ENCODE peak calls at places on chromosomes 16 and 17, in four cellular contexts. One of them, this sample, is unnamed.
A peak's percentile ranks its signal among the peaks of the same experiment; 100 is the strongest.

GRCh38 chr16:48676836-48677235 is 66.9 kb upstream of the N4BP1 start:
- DNase-seq in CD4-positive, alpha-beta memory T cell: no peak
- DNase-seq in IMR-90: peak; percentile 50
- DNase-seq in lower lobe of right lung: no peak
- DNase-seq in this sample: no peak

GRCh38 chr17:14690704-14691103 is 389.8 kb downstream of the HS3ST3B1 start:
- DNase-seq in lower lobe of right lung: no peak
- DNase-seq in IMR-90: no peak
- DNase-seq in CD4-positive, alpha-beta memory T cell: no peak
- DNase-seq in this sample: no peak

GRCh38 chr17:6346387-6346786 is 88.5 kb downstream of the AIPL1 start:
- DNase-seq in IMR-90: no peak
- DNase-seq in lower lobe of right lung: no peak
- DNase-seq in CD4-positive, alpha-beta memory T cell: no peak
- DNase-seq in this sample: no peak

GRCh38 chr16:52466998-52467397 is 79.9 kb downstream of the TOX3 start:
- DNase-seq in CD4-positive, alpha-beta memory T cell: no peak
- DNase-seq in lower lobe of right lung: no peak
- DNase-seq in IMR-90: no peak
- DNase-seq in this sample: no peak

GRCh38 chr17:16988749-16989229 is 16.9 kb upstream of the TNFRSF13B start:
- DNase-seq in CD4-positive, alpha-beta memory T cell: no peak
- DNase-seq in lower lobe of right lung: no peak
- DNase-seq in IMR-90: no peak
- DNase-seq in this sample: no peak

GRCh38 chr16:72371307-72372081 is 199.5 kb upstream of the PMFBP1 start:
- DNase-seq in IMR-90: peak; percentile 25
- DNase-seq in lower lobe of right lung: no peak
- DNase-seq in CD4-positive, alpha-beta memory T cell: no peak
- DNase-seq in this sample: no peak

GRCh38 chr16:76081936-76082335 is 195.3 kb upstream of the CNTNAP4 start:
- DNase-seq in CD4-positive, alpha-beta memory T cell: no peak
- DNase-seq in lower lobe of right lung: no peak
- DNase-seq in IMR-90: no peak
- DNase-seq in this sample: no peak

GRCh38 chr17:8855477-8856204 is 11.8 kb downstream of the PIK3R6 start:
- DNase-seq in lower lobe of right lung: no peak
- DNase-seq in CD4-positive, alpha-beta memory T cell: no peak
- DNase-seq in IMR-90: no peak
- DNase-seq in this sample: no peak

GRCh38 chr17:50424246-50425000 is 1.6 kb upstream of the ACSF2 start:
- DNase-seq in IMR-90: no peak
- DNase-seq in lower lobe of right lung: no peak
- DNase-seq in CD4-positive, alpha-beta memory T cell: no peak
- DNase-seq in this sample: no peak

GRCh38 chr17:77817953-77818352 is 140.6 kb upstream of the TNRC6C start:
- DNase-seq in lower lobe of right lung: no peak
- DNase-seq in CD4-positive, alpha-beta memory T cell: no peak
- DNase-seq in IMR-90: no peak
- DNase-seq in this sample: no peak

GRCh38 chr16:19559242-19559910 is 3.9 kb downstream of the VPS35L start:
- DNase-seq in CD4-positive, alpha-beta memory T cell: peak; percentile 52
- DNase-seq in lower lobe of right lung: no peak
- DNase-seq in IMR-90: peak; percentile 69
- DNase-seq in this sample: peak; percentile 37

GRCh38 chr17:3893003-3893719 is at the start of gene CAMKK1:
- DNase-seq in lower lobe of right lung: peak; percentile 94
- DNase-seq in IMR-90: peak; percentile 72
- DNase-seq in CD4-positive, alpha-beta memory T cell: peak; percentile 86
- DNase-seq in this sample: peak; percentile 88

GRCh38 chr16:27179500-27180072 is 23.7 kb upstream of the KDM8 start:
- DNase-seq in IMR-90: peak; percentile 47
- DNase-seq in CD4-positive, alpha-beta memory T cell: peak; percentile 85
- DNase-seq in lower lobe of right lung: peak; percentile 91
- DNase-seq in this sample: peak; percentile 94

GRCh38 chr17:49819651-49820050 is 28.2 kb downstream of the TAC4 start:
- DNase-seq in lower lobe of right lung: no peak
- DNase-seq in CD4-positive, alpha-beta memory T cell: no peak
- DNase-seq in IMR-90: no peak
- DNase-seq in this sample: no peak

GRCh38 chr17:6577686-6578263 is 21.4 kb upstream of the PITPNM3 start:
- DNase-seq in lower lobe of right lung: no peak
- DNase-seq in IMR-90: no peak
- DNase-seq in CD4-positive, alpha-beta memory T cell: no peak
- DNase-seq in this sample: no peak

GRCh38 chr17:4004517-4005295 is 40.5 kb upstream of the ATP2A3 start:
- DNase-seq in CD4-positive, alpha-beta memory T cell: peak; percentile 52
- DNase-seq in IMR-90: no peak
- DNase-seq in lower lobe of right lung: peak; percentile 78
- DNase-seq in this sample: peak; percentile 48

GRCh38 chr16:74439685-74440084 is 18.4 kb upstream of the CLEC18B start:
- DNase-seq in lower lobe of right lung: no peak
- DNase-seq in CD4-positive, alpha-beta memory T cell: no peak
- DNase-seq in IMR-90: no peak
- DNase-seq in this sample: no peak

GRCh38 chr17:21379080-21379711 is 3.0 kb downstream of the KCNJ12 start:
- DNase-seq in IMR-90: no peak
- DNase-seq in lower lobe of right lung: no peak
- DNase-seq in CD4-positive, alpha-beta memory T cell: no peak
- DNase-seq in this sample: no peak

GRCh38 chr17:40532520-40533253 is 31.3 kb upstream of the TNS4 start:
- DNase-seq in CD4-positive, alpha-beta memory T cell: no peak
- DNase-seq in lower lobe of right lung: no peak
- DNase-seq in IMR-90: peak; percentile 37
- DNase-seq in this sample: no peak

DNA sequence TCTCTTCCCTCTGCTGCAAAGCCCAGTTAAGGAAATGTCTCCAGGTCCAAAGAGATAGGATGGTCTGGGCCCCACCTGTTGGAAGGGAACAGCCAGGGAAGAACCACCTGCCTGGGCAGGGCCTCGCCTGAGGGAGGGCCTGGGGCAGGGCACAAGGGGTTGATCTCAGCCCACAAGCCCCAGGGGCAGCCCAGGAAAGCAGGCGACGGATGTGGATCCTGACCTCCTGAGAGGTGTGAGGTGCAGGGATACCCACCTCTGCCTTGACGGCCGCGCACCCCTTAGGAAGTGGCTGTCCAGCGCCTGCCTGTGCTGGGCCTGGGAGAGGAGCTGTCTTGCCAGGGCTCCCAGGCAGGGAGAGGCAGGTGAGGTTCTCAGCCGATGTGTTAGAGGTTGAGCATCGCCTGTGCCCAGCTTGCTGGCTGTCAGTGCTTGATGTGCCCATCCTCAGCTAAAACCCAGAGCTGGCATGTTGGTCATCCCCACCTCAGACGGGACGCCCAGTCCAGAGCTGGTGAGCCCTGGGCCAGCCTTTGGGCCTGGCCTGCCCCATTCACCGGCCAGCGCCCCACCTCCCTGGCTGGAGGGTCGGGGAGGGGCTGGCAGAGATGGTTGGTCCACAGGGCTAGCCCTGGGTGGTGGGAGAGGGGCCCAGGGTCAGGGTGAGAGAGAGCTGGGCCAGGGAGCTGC is 434 bp downstream of the CEMP1 start:
- DNase-seq in IMR-90: no peak
- DNase-seq in CD4-positive, alpha-beta memory T cell: no peak
- DNase-seq in lower lobe of right lung: no peak
- DNase-seq in this sample: no peak
- H3K4me3 ChIP-seq in IMR-90: no peak overlapping the region
- H3K4me3 ChIP-seq in CD4-positive, alpha-beta memory T cell: no peak overlapping the region
- H3K4me3 ChIP-seq in lower lobe of right lung: peak overlapping the region; percentile 69
- H3K4me3 ChIP-seq in this sample: peak overlapping the region; percentile 75

DNA sequence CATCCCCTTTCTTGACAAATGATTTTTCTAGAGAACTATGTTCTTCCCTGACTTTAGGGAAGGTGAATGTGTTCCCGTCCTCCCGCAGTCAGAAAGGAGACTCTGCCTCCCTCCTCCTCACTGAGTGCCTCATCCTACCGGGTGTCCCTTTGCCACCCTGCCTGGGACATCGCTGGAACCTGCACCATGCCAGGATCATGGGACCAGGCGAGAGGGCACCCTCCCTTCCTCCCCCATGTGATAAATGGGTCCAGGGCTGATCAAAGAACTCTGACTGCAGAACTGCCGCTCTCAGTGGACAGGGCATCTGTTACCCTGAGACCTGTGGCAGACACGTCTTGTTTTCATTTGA is 7.4 kb downstream of the NAT9 start:
- DNase-seq in IMR-90: no peak
- DNase-seq in CD4-positive, alpha-beta memory T cell: no peak
- DNase-seq in lower lobe of right lung: no peak
- DNase-seq in this sample: no peak
- H3K36me3 ChIP-seq in IMR-90: peaks cover 33% of the 10 kb centered on the region
- H3K36me3 ChIP-seq in CD4-positive, alpha-beta memory T cell: peaks cover 87% of the 10 kb centered on the region
- H3K36me3 ChIP-seq in lower lobe of right lung: peaks cover 66% of the 10 kb centered on the region
- H3K36me3 ChIP-seq in this sample: peaks cover 78% of the 10 kb centered on the region

GRCh38 chr17:82949361-82949760 is 109.5 kb upstream of the ZNF750 start:
- DNase-seq in CD4-positive, alpha-beta memory T cell: no peak
- DNase-seq in lower lobe of right lung: peak; percentile 34
- DNase-seq in IMR-90: no peak
- DNase-seq in this sample: no peak
- H3K9me3 ChIP-seq in CD4-positive, alpha-beta memory T cell: no peaks in the 10 kb centered on the region
- H3K9me3 ChIP-seq in lower lobe of right lung: peaks cover 20% of the 10 kb centered on the region
- H3K9me3 ChIP-seq in IMR-90: peaks cover 57% of the 10 kb centered on the region
- H3K9me3 ChIP-seq in this sample: peaks cover 9% of the 10 kb centered on the region

GRCh38 chr16:711084-711483 is 3.8 kb upstream of the METRN start:
- DNase-seq in CD4-positive, alpha-beta memory T cell: no peak
- DNase-seq in lower lobe of right lung: no peak
- DNase-seq in IMR-90: no peak
- DNase-seq in this sample: no peak

GRCh38 chr16:708959-709358 is 3.4 kb upstream of the FBXL16 start:
- DNase-seq in CD4-positive, alpha-beta memory T cell: no peak
- DNase-seq in IMR-90: no peak
- DNase-seq in lower lobe of right lung: no peak
- DNase-seq in this sample: no peak

GRCh38 chr16:711548-712320 is 3.2 kb upstream of the METRN start:
- DNase-seq in IMR-90: peak; percentile 50
- DNase-seq in lower lobe of right lung: peak; percentile 87
- DNase-seq in CD4-positive, alpha-beta memory T cell: peak; percentile 72
- DNase-seq in this sample: peak; percentile 60

GRCh38 chr16:709651-710499 is 4.3 kb upstream of the FBXL16 start:
- DNase-seq in CD4-positive, alpha-beta memory T cell: no peak
- DNase-seq in lower lobe of right lung: no peak
- DNase-seq in IMR-90: peak; percentile 88
- DNase-seq in this sample: no peak

DNA sequence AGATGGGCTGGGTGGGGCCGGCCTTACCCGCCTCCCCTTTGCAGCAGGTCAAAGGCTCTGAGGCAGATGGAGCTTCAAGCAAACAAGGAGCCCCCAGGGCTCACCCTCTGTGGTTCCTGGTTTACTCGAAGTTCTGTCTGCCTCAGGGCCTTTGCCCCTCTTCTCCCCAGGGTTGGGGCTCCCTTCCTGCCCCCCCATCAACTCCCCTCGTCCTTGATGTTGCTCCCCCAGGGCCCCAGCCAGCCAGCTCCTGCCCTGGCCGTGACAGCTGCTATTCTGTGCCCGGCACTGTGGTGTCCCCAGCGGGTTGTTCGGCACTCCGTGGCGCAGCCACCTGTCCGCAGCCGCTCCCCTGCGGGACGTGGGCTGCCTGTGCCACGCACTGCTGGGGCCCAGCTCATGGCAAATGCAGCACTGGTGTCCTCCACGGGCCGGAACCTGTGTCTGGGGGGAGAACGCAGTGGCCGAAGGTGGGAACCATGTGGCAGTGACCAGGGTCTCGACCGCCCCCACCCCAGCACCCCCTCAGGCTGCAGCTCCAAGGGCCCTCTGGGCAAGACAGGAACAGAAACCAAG is 4.3 kb upstream of the METRN start:
- DNase-seq in IMR-90: no peak
- DNase-seq in CD4-positive, alpha-beta memory T cell: no peak
- DNase-seq in lower lobe of right lung: no peak
- DNase-seq in this sample: no peak
- H3K4me3 ChIP-seq in IMR-90: no peak overlapping the region
- H3K4me3 ChIP-seq in CD4-positive, alpha-beta memory T cell: no peak overlapping the region
- H3K4me3 ChIP-seq in lower lobe of right lung: no peak overlapping the region
- H3K4me3 ChIP-seq in this sample: no peak overlapping the region

GRCh38 chr17:57972151-57972550 is 15.9 kb downstream of the VEZF1 start:
- DNase-seq in lower lobe of right lung: no peak
- DNase-seq in CD4-positive, alpha-beta memory T cell: no peak
- DNase-seq in IMR-90: no peak
- DNase-seq in this sample: no peak

GRCh38 chr17:57976594-57976993 is 11.5 kb downstream of the VEZF1 start:
- DNase-seq in CD4-positive, alpha-beta memory T cell: no peak
- DNase-seq in IMR-90: no peak
- DNase-seq in lower lobe of right lung: no peak
- DNase-seq in this sample: no peak

GRCh38 chr17:57971572-57971971 is 16.4 kb upstream of the CUEDC1 start:
- DNase-seq in lower lobe of right lung: no peak
- DNase-seq in CD4-positive, alpha-beta memory T cell: no peak
- DNase-seq in IMR-90: no peak
- DNase-seq in this sample: no peak

GRCh38 chr17:57979076-57979475 is 9.0 kb downstream of the VEZF1 start:
- DNase-seq in lower lobe of right lung: no peak
- DNase-seq in CD4-positive, alpha-beta memory T cell: no peak
- DNase-seq in IMR-90: no peak
- DNase-seq in this sample: no peak

GRCh38 chr17:57975044-57975443 is 13.0 kb downstream of the VEZF1 start:
- DNase-seq in lower lobe of right lung: no peak
- DNase-seq in IMR-90: peak; percentile 80
- DNase-seq in CD4-positive, alpha-beta memory T cell: no peak
- DNase-seq in this sample: no peak
- H3K36me3 ChIP-seq in lower lobe of right lung: peaks cover 85% of the 10 kb centered on the region
- H3K36me3 ChIP-seq in IMR-90: peaks cover 39% of the 10 kb centered on the region
- H3K36me3 ChIP-seq in CD4-positive, alpha-beta memory T cell: peaks cover 46% of the 10 kb centered on the region
- H3K36me3 ChIP-seq in this sample: peaks cover 36% of the 10 kb centered on the region

GRCh38 chr17:5179003-5179402 is 12.7 kb downstream of the ZNF594 start:
- DNase-seq in lower lobe of right lung: no peak
- DNase-seq in CD4-positive, alpha-beta memory T cell: no peak
- DNase-seq in IMR-90: no peak
- DNase-seq in this sample: no peak

GRCh38 chr17:5184284-5184683 is 7.4 kb downstream of the ZNF594 start:
- DNase-seq in IMR-90: no peak
- DNase-seq in lower lobe of right lung: no peak
- DNase-seq in CD4-positive, alpha-beta memory T cell: peak; percentile 12
- DNase-seq in this sample: no peak

GRCh38 chr17:5183410-5183793 is 8.3 kb downstream of the ZNF594 start:
- DNase-seq in IMR-90: no peak
- DNase-seq in lower lobe of right lung: no peak
- DNase-seq in CD4-positive, alpha-beta memory T cell: no peak
- DNase-seq in this sample: no peak

GRCh38 chr17:5182597-5183409 is 8.9 kb downstream of the ZNF594 start:
- DNase-seq in IMR-90: no peak
- DNase-seq in lower lobe of right lung: no peak
- DNase-seq in CD4-positive, alpha-beta memory T cell: no peak
- DNase-seq in this sample: no peak

GRCh38 chr17:5181509-5182305 is 10.0 kb downstream of the ZNF594 start:
- DNase-seq in CD4-positive, alpha-beta memory T cell: no peak
- DNase-seq in IMR-90: no peak
- DNase-seq in lower lobe of right lung: no peak
- DNase-seq in this sample: no peak
- H3K9me3 ChIP-seq in CD4-positive, alpha-beta memory T cell: peaks cover 35% of the 10 kb centered on the region
- H3K9me3 ChIP-seq in IMR-90: peaks cover 73% of the 10 kb centered on the region
- H3K9me3 ChIP-seq in lower lobe of right lung: peaks cover 100% of the 10 kb centered on the region
- H3K9me3 ChIP-seq in this sample: peaks cover 41% of the 10 kb centered on the region

DNA sequence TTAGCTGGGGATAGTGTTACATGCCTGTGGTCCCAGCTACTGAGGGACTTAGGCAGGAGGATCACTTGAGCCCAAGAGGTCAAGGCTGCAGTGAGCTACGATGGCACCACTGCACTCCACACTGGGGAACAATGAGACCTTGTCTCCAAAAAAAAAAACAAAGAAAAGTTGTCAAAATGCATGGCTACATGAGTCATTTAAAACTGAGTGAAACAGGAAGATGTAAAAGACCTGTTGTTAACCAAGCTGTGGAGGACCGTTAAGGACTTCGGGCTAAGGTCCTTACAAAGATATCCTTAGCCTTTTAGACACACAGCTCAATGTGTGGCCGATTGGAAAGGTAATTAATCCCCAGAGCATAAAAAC is 25.1 kb downstream of the ZP2 start:
- DNase-seq in lower lobe of right lung: no peak
- DNase-seq in IMR-90: peak; percentile 23
- DNase-seq in CD4-positive, alpha-beta memory T cell: no peak
- DNase-seq in this sample: no peak
- H3K4me3 ChIP-seq in lower lobe of right lung: no peak overlapping the region
- H3K4me3 ChIP-seq in IMR-90: no peak overlapping the region
- H3K4me3 ChIP-seq in CD4-positive, alpha-beta memory T cell: no peak overlapping the region
- H3K4me3 ChIP-seq in this sample: no peak overlapping the region

This sample was measured in CD8-positive, alpha-beta T cell.